ENCODE peak calls at places on chromosomes 7 and 10, in nine cellular contexts. F is EH; G is lung microvascular endothelial cell; C is CD8-positive, alpha-beta memory T cell; Q is activated CD8-positive, alpha-beta memory T cell treated with anti-CD3 and anti-CD28 coated beads for 4 hours; U is GM12878; M is activated CD4-positive, alpha-beta T cell treated with anti-CD3 and anti-CD28 coated beads, Interleukin-2, amount 10 ng/mL, durations not matched to agents 7 days and 5 days; I is pons; S is NCI-H82. N is an unnamed sample.

GRCh38 chr7:155122831-155123230 is 52.7 kb downstream of the HTR5A start:
- DNase-seq in C (no peak), F (no peak), I (no peak), M (no peak), S (no peak), G (no peak), U (no peak), Q (no peak), N (no peak)

GRCh38 chr7:132806834-132807233 is 230.6 kb upstream of the PLXNA4 start:
- DNase-seq in Q (no peak), I (no peak), M (no peak), U (no peak), C (no peak), F (no peak), G (no peak), S (no peak), N (no peak)

GRCh38 chr7:714251-714671 is 12.2 kb upstream of the DNAAF5 start:
- DNase-seq in U (no peak), M (no peak), F (no peak), G (no peak), I (no peak), C (no peak), S (no peak), Q (no peak), N (no peak)

GRCh38 chr10:131631619-131632018 is 269.2 kb upstream of the PPP2R2D start:
- DNase-seq in U (no peak), C (no peak), F (no peak), I (no peak), S (no peak), Q (no peak), G (no peak), M (no peak), N (no peak)

GRCh38 chr10:17335065-17335464 is 107.0 kb downstream of the VIM start:
- DNase-seq in Q (no peak), S (no peak), U (no peak), G (no peak), C (no peak), F (peak; percentile 77), I (no peak), M (no peak), N (peak; percentile 13)

GRCh38 chr10:13890617-13891541 is 304.1 kb downstream of the PRPF18 start:
- DNase-seq in S (peak; percentile 16), C (no peak), U (no peak), F (peak; percentile 80), I (peak; percentile 60), M (no peak), G (peak; percentile 38), Q (no peak), N (peak; percentile 35)

GRCh38 chr7:100546129-100546867 is 7.3 kb downstream of the AGFG2 start:
- DNase-seq in U (no peak), C (no peak), I (peak; percentile 12), Q (no peak), S (no peak), G (peak; percentile 95), F (no peak), M (no peak), N (no peak)

GRCh38 chr10:119670717-119671116 is 19.5 kb downstream of the BAG3 start:
- DNase-seq in G (no peak), I (no peak), C (no peak), Q (no peak), U (no peak), M (no peak), F (peak; percentile 73), S (no peak), N (no peak)

GRCh38 chr10:77620731-77621130 is 16.9 kb downstream of the KCNMA1 start:
- DNase-seq in S (no peak), M (no peak), G (peak; percentile 20), U (no peak), C (no peak), F (peak; percentile 59), Q (no peak), I (no peak), N (no peak)

GRCh38 chr10:34281661-34282060 is 533.4 kb downstream of the PARD3 start:
- DNase-seq in G (no peak), S (no peak), I (no peak), Q (no peak), M (no peak), F (peak; percentile 11), C (no peak), U (no peak), N (peak; percentile 15)

GRCh38 chr7:27237735-27238334 is 4.8 kb upstream of the EVX1 start:
- DNase-seq in Q (no peak), U (no peak), I (no peak), G (no peak), C (no peak), S (no peak), F (peak; percentile 68), M (no peak), N (peak; percentile 61)

GRCh38 chr10:11789956-11790355 is 33.2 kb upstream of the PROSER2 start:
- DNase-seq in U (no peak), M (no peak), C (no peak), I (no peak), G (no peak), S (no peak), Q (no peak), F (no peak), N (no peak)

GRCh38 chr7:77903597-77903996 is 105.0 kb downstream of the PHTF2 start:
- DNase-seq in Q (no peak), G (no peak), F (peak; percentile 51), C (no peak), S (no peak), I (no peak), M (no peak), U (no peak), N (no peak)

GRCh38 chr10:91652364-91652763 is 19.5 kb upstream of the PPP1R3C start:
- DNase-seq in F (peak; percentile 100), I (no peak), G (peak; percentile 5), C (no peak), M (no peak), S (no peak), Q (no peak), U (no peak), N (peak; percentile 96)